ENCODE peak calls at places on chromosomes 7 and 10, in nine cellular contexts. One of them, this sample, is unnamed.

GRCh38 chr7:123961731-123962130 is 36.7 kb downstream of the SPAM1 start:
- DNase-seq in SW480: no peak
- DNase-seq in spleen: no peak
- DNase-seq in heart left ventricle: no peak
- DNase-seq in lower lobe of right lung: no peak
- DNase-seq in GM03348: no peak
- DNase-seq in activated CD4-positive, alpha-beta T cell treated with anti-CD3 and anti-CD28 coated beads, Interleukin-2, amount 50 U/mL, for 48 hours: peak
- DNase-seq in HepG2: no peak
- DNase-seq in activated naive CD4-positive, alpha-beta T cell: no peak
- DNase-seq in this sample: no peak

GRCh38 chr10:81594991-81595390 is 280.0 kb upstream of the NRG3 start:
- DNase-seq in GM03348: no peak
- DNase-seq in HepG2: no peak
- DNase-seq in activated CD4-positive, alpha-beta T cell treated with anti-CD3 and anti-CD28 coated beads, Interleukin-2, amount 50 U/mL, for 48 hours: no peak
- DNase-seq in SW480: no peak
- DNase-seq in lower lobe of right lung: no peak
- DNase-seq in activated naive CD4-positive, alpha-beta T cell: no peak
- DNase-seq in spleen: no peak
- DNase-seq in heart left ventricle: no peak
- DNase-seq in this sample: no peak

GRCh38 chr10:37747081-37747480 is 110.3 kb downstream of the ZNF248 start:
- DNase-seq in GM03348: no peak
- DNase-seq in HepG2: no peak
- DNase-seq in activated naive CD4-positive, alpha-beta T cell: no peak
- DNase-seq in activated CD4-positive, alpha-beta T cell treated with anti-CD3 and anti-CD28 coated beads, Interleukin-2, amount 50 U/mL, for 48 hours: no peak
- DNase-seq in spleen: no peak
- DNase-seq in SW480: no peak
- DNase-seq in lower lobe of right lung: no peak
- DNase-seq in heart left ventricle: no peak
- DNase-seq in this sample: no peak

GRCh38 chr10:113921571-113922370 is 67.3 kb downstream of the NHLRC2 start:
- DNase-seq in GM03348: no peak
- DNase-seq in heart left ventricle: no peak
- DNase-seq in spleen: no peak
- DNase-seq in HepG2: no peak
- DNase-seq in SW480: no peak
- DNase-seq in lower lobe of right lung: no peak
- DNase-seq in activated CD4-positive, alpha-beta T cell treated with anti-CD3 and anti-CD28 coated beads, Interleukin-2, amount 50 U/mL, for 48 hours: no peak
- DNase-seq in activated naive CD4-positive, alpha-beta T cell: no peak
- DNase-seq in this sample: no peak

GRCh38 chr7:42471573-42472174 is 234.7 kb upstream of the GLI3 start:
- DNase-seq in HepG2: no peak
- DNase-seq in lower lobe of right lung: no peak
- DNase-seq in activated CD4-positive, alpha-beta T cell treated with anti-CD3 and anti-CD28 coated beads, Interleukin-2, amount 50 U/mL, for 48 hours: no peak
- DNase-seq in SW480: no peak
- DNase-seq in heart left ventricle: no peak
- DNase-seq in activated naive CD4-positive, alpha-beta T cell: no peak
- DNase-seq in GM03348: no peak
- DNase-seq in spleen: no peak
- DNase-seq in this sample: no peak

GRCh38 chr7:79317728-79318127 is 135.7 kb downstream of the MAGI2 start:
- DNase-seq in activated naive CD4-positive, alpha-beta T cell: no peak
- DNase-seq in GM03348: peak
- DNase-seq in HepG2: peak
- DNase-seq in spleen: no peak
- DNase-seq in activated CD4-positive, alpha-beta T cell treated with anti-CD3 and anti-CD28 coated beads, Interleukin-2, amount 50 U/mL, for 48 hours: no peak
- DNase-seq in lower lobe of right lung: no peak
- DNase-seq in heart left ventricle: no peak
- DNase-seq in SW480: peak
- DNase-seq in this sample: peak

GRCh38 chr10:95626468-95626867 is 30.0 kb downstream of the ALDH18A1 start:
- DNase-seq in spleen: no peak
- DNase-seq in heart left ventricle: no peak
- DNase-seq in activated naive CD4-positive, alpha-beta T cell: no peak
- DNase-seq in lower lobe of right lung: no peak
- DNase-seq in activated CD4-positive, alpha-beta T cell treated with anti-CD3 and anti-CD28 coated beads, Interleukin-2, amount 50 U/mL, for 48 hours: no peak
- DNase-seq in SW480: no peak
- DNase-seq in GM03348: no peak
- DNase-seq in HepG2: no peak
- DNase-seq in this sample: no peak

GRCh38 chr7:93442478-93443224 is 131.9 kb downstream of the CALCR start:
- DNase-seq in activated naive CD4-positive, alpha-beta T cell: no peak
- DNase-seq in lower lobe of right lung: no peak
- DNase-seq in GM03348: peak
- DNase-seq in heart left ventricle: no peak
- DNase-seq in activated CD4-positive, alpha-beta T cell treated with anti-CD3 and anti-CD28 coated beads, Interleukin-2, amount 50 U/mL, for 48 hours: peak
- DNase-seq in HepG2: peak
- DNase-seq in spleen: no peak
- DNase-seq in SW480: peak
- DNase-seq in this sample: no peak

GRCh38 chr10:86861351-86861750 is 96.1 kb downstream of the MMRN2 start:
- DNase-seq in GM03348: no peak
- DNase-seq in activated CD4-positive, alpha-beta T cell treated with anti-CD3 and anti-CD28 coated beads, Interleukin-2, amount 50 U/mL, for 48 hours: no peak
- DNase-seq in heart left ventricle: no peak
- DNase-seq in SW480: no peak
- DNase-seq in activated naive CD4-positive, alpha-beta T cell: no peak
- DNase-seq in lower lobe of right lung: no peak
- DNase-seq in HepG2: peak
- DNase-seq in spleen: no peak
- DNase-seq in this sample: no peak

GRCh38 chr7:1664711-1665591 is 5.1 kb upstream of the ELFN1 start:
- DNase-seq in activated naive CD4-positive, alpha-beta T cell: no peak
- DNase-seq in SW480: no peak
- DNase-seq in HepG2: peak
- DNase-seq in GM03348: peak
- DNase-seq in activated CD4-positive, alpha-beta T cell treated with anti-CD3 and anti-CD28 coated beads, Interleukin-2, amount 50 U/mL, for 48 hours: peak
- DNase-seq in heart left ventricle: peak
- DNase-seq in lower lobe of right lung: peak
- DNase-seq in spleen: peak
- DNase-seq in this sample: no peak

GRCh38 chr7:19969859-19970493 is 196.6 kb upstream of the TMEM196 start:
- DNase-seq in activated naive CD4-positive, alpha-beta T cell: no peak
- DNase-seq in lower lobe of right lung: no peak
- DNase-seq in GM03348: peak
- DNase-seq in spleen: no peak
- DNase-seq in SW480: no peak
- DNase-seq in activated CD4-positive, alpha-beta T cell treated with anti-CD3 and anti-CD28 coated beads, Interleukin-2, amount 50 U/mL, for 48 hours: no peak
- DNase-seq in heart left ventricle: no peak
- DNase-seq in HepG2: peak
- DNase-seq in this sample: no peak

GRCh38 chr7:70775570-70776156 is 356.3 kb upstream of the GALNT17 start:
- DNase-seq in spleen: no peak
- DNase-seq in SW480: peak
- DNase-seq in heart left ventricle: no peak
- DNase-seq in activated CD4-positive, alpha-beta T cell treated with anti-CD3 and anti-CD28 coated beads, Interleukin-2, amount 50 U/mL, for 48 hours: no peak
- DNase-seq in GM03348: no peak
- DNase-seq in activated naive CD4-positive, alpha-beta T cell: no peak
- DNase-seq in HepG2: no peak
- DNase-seq in lower lobe of right lung: no peak
- DNase-seq in this sample: no peak

GRCh38 chr7:2982831-2983230 is 60.8 kb downstream of the CARD11 start:
- DNase-seq in activated CD4-positive, alpha-beta T cell treated with anti-CD3 and anti-CD28 coated beads, Interleukin-2, amount 50 U/mL, for 48 hours: peak
- DNase-seq in lower lobe of right lung: no peak
- DNase-seq in GM03348: no peak
- DNase-seq in activated naive CD4-positive, alpha-beta T cell: peak
- DNase-seq in SW480: no peak
- DNase-seq in HepG2: no peak
- DNase-seq in spleen: peak
- DNase-seq in heart left ventricle: no peak
- DNase-seq in this sample: no peak

GRCh38 chr7:68381731-68382130 is 1216.5 kb upstream of the AUTS2 start:
- DNase-seq in HepG2: no peak
- DNase-seq in activated naive CD4-positive, alpha-beta T cell: no peak
- DNase-seq in spleen: no peak
- DNase-seq in GM03348: no peak
- DNase-seq in heart left ventricle: no peak
- DNase-seq in lower lobe of right lung: no peak
- DNase-seq in activated CD4-positive, alpha-beta T cell treated with anti-CD3 and anti-CD28 coated beads, Interleukin-2, amount 50 U/mL, for 48 hours: no peak
- DNase-seq in SW480: no peak
- DNase-seq in this sample: no peak

GRCh38 chr10:102413053-102413705 is 5.4 kb downstream of the PSD start:
- DNase-seq in spleen: no peak
- DNase-seq in heart left ventricle: no peak
- DNase-seq in HepG2: no peak
- DNase-seq in activated CD4-positive, alpha-beta T cell treated with anti-CD3 and anti-CD28 coated beads, Interleukin-2, amount 50 U/mL, for 48 hours: peak
- DNase-seq in GM03348: no peak
- DNase-seq in SW480: no peak
- DNase-seq in lower lobe of right lung: no peak
- DNase-seq in activated naive CD4-positive, alpha-beta T cell: no peak
- DNase-seq in this sample: no peak